ENCODE peak calls at places on chromosomes 4 and X, in nine cellular contexts. J is NCI-H446 treated with DMSO at 0.1 percent for 48 hours; K is CD4-positive, alpha-beta T cell; S is left cardiac atrium; V is GM04503; X is iris pigment epithelial cell; D is AG08396; G is posterior cingulate gyrus; I is effector memory CD8-positive, alpha-beta T cell. P is an unnamed sample.

GRCh38 chr4:108796173-108796572 is 33.3 kb upstream of the ETNPPL start:
- DNase-seq in K (no peak), J (no peak), S (no peak), X (peak; percentile 9), I (no peak), G (no peak), D (no peak), V (no peak), P (no peak)

GRCh38 chr4:55184600-55185523 is 59.5 kb upstream of the KDR start:
- DNase-seq in G (peak; percentile 52), S (peak; percentile 23), K (no peak), V (no peak), J (no peak), X (peak; percentile 65), I (no peak), D (no peak), P (no peak)

GRCh38 chr4:181685911-181686310 is 557.3 kb upstream of the TENM3 start:
- DNase-seq in D (peak; percentile 17), J (no peak), K (no peak), S (no peak), X (peak; percentile 93), G (no peak), I (no peak), V (peak; percentile 88), P (no peak)

GRCh38 chrX:53287493-53288138 is 6.2 kb upstream of the IQSEC2 start:
- DNase-seq in D (peak; percentile 71), J (peak; percentile 75), I (peak; percentile 33), K (peak; percentile 13), G (peak; percentile 93), S (peak; percentile 73), X (peak; percentile 53), V (no peak), P (no peak)

GRCh38 chr4:165191814-165192499 is 15.4 kb upstream of the KLHL2 start:
- DNase-seq in G (no peak), S (no peak), X (no peak), D (no peak), K (no peak), I (no peak), V (no peak), J (no peak), P (no peak)

GRCh38 chrX:72713130-72713529 is 976 bp downstream of the PHKA1 start:
- DNase-seq in K (no peak), J (no peak), I (no peak), G (no peak), S (no peak), X (peak; percentile 0), D (no peak), V (no peak), P (no peak)

GRCh38 chr4:89158884-89159503 is 47.7 kb downstream of the TIGD2 start:
- DNase-seq in G (no peak), D (peak; percentile 35), J (peak; percentile 69), K (no peak), V (no peak), S (no peak), X (peak; percentile 45), I (no peak), P (no peak)

GRCh38 chr4:24473309-24473721 is 111.0 kb downstream of the DHX15 start:
- DNase-seq in J (peak; percentile 17), X (peak; percentile 15), K (no peak), S (peak; percentile 39), I (no peak), V (no peak), G (peak; percentile 91), D (peak; percentile 43), P (no peak)

GRCh38 chrX:13015536-13016236 is 28.7 kb downstream of the FAM9C start:
- DNase-seq in I (no peak), J (no peak), X (no peak), K (no peak), V (no peak), S (no peak), D (no peak), G (no peak), P (no peak)

GRCh38 chrX:149829751-149830191 is 48.0 kb downstream of the MAGEA9 start:
- DNase-seq in S (no peak), I (peak; percentile 40), J (no peak), K (no peak), X (peak; percentile 53), G (no peak), D (no peak), V (peak; percentile 1), P (no peak)

GRCh38 chr4:99383381-99383780 is 30.8 kb upstream of the ADH1C start:
- DNase-seq in D (no peak), J (no peak), V (no peak), I (no peak), G (no peak), X (no peak), S (no peak), K (no peak), P (no peak)

GRCh38 chr4:126772662-126773061 is 860.1 kb upstream of the INTU start:
- DNase-seq in J (no peak), G (no peak), I (no peak), D (peak; percentile 25), S (no peak), K (no peak), V (no peak), X (no peak), P (no peak)

GRCh38 chrX:11664211-11664888 is 1.4 kb downstream of the ARHGAP6 start:
- DNase-seq in K (no peak), J (no peak), I (no peak), D (peak; percentile 20), X (peak; percentile 26), S (no peak), V (no peak), G (peak; percentile 71), P (no peak)

GRCh38 chrX:14872851-14873675 is at the start of the genes FANCB and MOSPD2:
- DNase-seq in J (peak; percentile 90), D (peak; percentile 92), S (peak; percentile 94), K (peak; percentile 82), I (peak; percentile 90), X (peak; percentile 94), V (peak; percentile 61), G (peak; percentile 99), P (peak; percentile 89)

GRCh38 chr4:168797176-168797575 is 212.9 kb downstream of the CBR4 start:
- DNase-seq in I (no peak), V (no peak), S (no peak), J (no peak), G (no peak), D (no peak), K (no peak), X (peak; percentile 96), P (no peak)

GRCh38 chrX:54357414-54358377 is at the start of gene WNK3:
- DNase-seq in J (peak; percentile 68), D (peak; percentile 28), V (no peak), G (peak; percentile 95), K (peak; percentile 3), X (peak; percentile 72), S (peak; percentile 85), I (no peak), P (peak; percentile 32)

P was measured in NCI-H1417 treated with DMSO at 0.1 percent for 48 hours.